ENCODE peak calls at places on chromosomes 1 and 21, in four cellular contexts. One of them, this sample, is unnamed.

GRCh38 chr1:209926045-209926444 is 12.0 kb upstream of the SYT14 start:
- DNase-seq in fibroblast of pulmonary artery: peak
- DNase-seq in progenitor cell of endocrine pancreas: no peak
- DNase-seq in CD8-positive, alpha-beta T cell: no peak
- DNase-seq in this sample: no peak

GRCh38 chr1:58773406-58773840 is 10.4 kb downstream of the JUN start:
- DNase-seq in fibroblast of pulmonary artery: peak
- DNase-seq in progenitor cell of endocrine pancreas: no peak
- DNase-seq in CD8-positive, alpha-beta T cell: no peak
- DNase-seq in this sample: no peak

GRCh38 chr1:119327436-119328155 is 41.0 kb upstream of the HAO2 start:
- DNase-seq in fibroblast of pulmonary artery: peak
- DNase-seq in progenitor cell of endocrine pancreas: peak
- DNase-seq in CD8-positive, alpha-beta T cell: peak
- DNase-seq in this sample: no peak

GRCh38 chr1:195686764-195687163 is 921.5 kb downstream of the KCNT2 start:
- DNase-seq in fibroblast of pulmonary artery: no peak
- DNase-seq in progenitor cell of endocrine pancreas: no peak
- DNase-seq in CD8-positive, alpha-beta T cell: no peak
- DNase-seq in this sample: no peak

GRCh38 chr1:165501975-165502358 is 41.8 kb upstream of the LRRC52 start:
- DNase-seq in fibroblast of pulmonary artery: no peak
- DNase-seq in progenitor cell of endocrine pancreas: no peak
- DNase-seq in CD8-positive, alpha-beta T cell: no peak
- DNase-seq in this sample: no peak

GRCh38 chr1:159800177-159800935 is 1.8 kb upstream of the FCRL6 start:
- DNase-seq in fibroblast of pulmonary artery: no peak
- DNase-seq in progenitor cell of endocrine pancreas: no peak
- DNase-seq in CD8-positive, alpha-beta T cell: peak
- DNase-seq in this sample: peak

GRCh38 chr1:52899445-52899894 is 22.1 kb downstream of the ECHDC2 start:
- DNase-seq in fibroblast of pulmonary artery: no peak
- DNase-seq in progenitor cell of endocrine pancreas: no peak
- DNase-seq in CD8-positive, alpha-beta T cell: no peak
- DNase-seq in this sample: no peak

GRCh38 chr1:203461717-203462116 is 13.9 kb upstream of the PRELP start:
- DNase-seq in fibroblast of pulmonary artery: no peak
- DNase-seq in progenitor cell of endocrine pancreas: no peak
- DNase-seq in CD8-positive, alpha-beta T cell: no peak
- DNase-seq in this sample: no peak

GRCh38 chr1:192506741-192507155 is 68.8 kb upstream of the RGS1 start:
- DNase-seq in fibroblast of pulmonary artery: peak
- DNase-seq in progenitor cell of endocrine pancreas: no peak
- DNase-seq in CD8-positive, alpha-beta T cell: no peak
- DNase-seq in this sample: no peak

GRCh38 chr21:25956993-25957714 is 213.4 kb downstream of the APP start:
- DNase-seq in fibroblast of pulmonary artery: peak
- DNase-seq in progenitor cell of endocrine pancreas: no peak
- DNase-seq in CD8-positive, alpha-beta T cell: no peak
- DNase-seq in this sample: no peak

GRCh38 chr1:20538227-20538626 is 14.1 kb upstream of the FAM43B start:
- DNase-seq in fibroblast of pulmonary artery: no peak
- DNase-seq in progenitor cell of endocrine pancreas: no peak
- DNase-seq in CD8-positive, alpha-beta T cell: no peak
- DNase-seq in this sample: no peak

GRCh38 chr1:194570449-194570848 is 1384.0 kb upstream of the B3GALT2 start:
- DNase-seq in fibroblast of pulmonary artery: peak
- DNase-seq in progenitor cell of endocrine pancreas: no peak
- DNase-seq in CD8-positive, alpha-beta T cell: no peak
- DNase-seq in this sample: no peak

GRCh38 chr21:37047079-37047478 is 25.8 kb downstream of the PIGP start:
- DNase-seq in fibroblast of pulmonary artery: no peak
- DNase-seq in progenitor cell of endocrine pancreas: no peak
- DNase-seq in CD8-positive, alpha-beta T cell: no peak
- DNase-seq in this sample: no peak

GRCh38 chr1:10457910-10458309 is 8.1 kb downstream of the CORT start:
- DNase-seq in fibroblast of pulmonary artery: no peak
- DNase-seq in progenitor cell of endocrine pancreas: no peak
- DNase-seq in CD8-positive, alpha-beta T cell: no peak
- DNase-seq in this sample: no peak

GRCh38 chr1:167161242-167161641 is 59.4 kb upstream of the POU2F1 start:
- DNase-seq in fibroblast of pulmonary artery: no peak
- DNase-seq in progenitor cell of endocrine pancreas: no peak
- DNase-seq in CD8-positive, alpha-beta T cell: no peak
- DNase-seq in this sample: no peak

GRCh38 chr1:245715291-245715701 is 560.5 kb downstream of the KIF26B start:
- DNase-seq in fibroblast of pulmonary artery: peak
- DNase-seq in progenitor cell of endocrine pancreas: no peak
- DNase-seq in CD8-positive, alpha-beta T cell: no peak
- DNase-seq in this sample: no peak

GRCh38 chr1:19635646-19636045 is 8.5 kb upstream of the NBL1 start:
- DNase-seq in fibroblast of pulmonary artery: peak
- DNase-seq in progenitor cell of endocrine pancreas: no peak
- DNase-seq in CD8-positive, alpha-beta T cell: no peak
- DNase-seq in this sample: no peak

GRCh38 chr21:26116456-26117011 is 54.0 kb downstream of the APP start:
- DNase-seq in fibroblast of pulmonary artery: peak
- DNase-seq in progenitor cell of endocrine pancreas: no peak
- DNase-seq in CD8-positive, alpha-beta T cell: no peak
- DNase-seq in this sample: no peak

GRCh38 chr21:25464275-25464674 is 143.0 kb downstream of the MRPL39 start:
- DNase-seq in fibroblast of pulmonary artery: no peak
- DNase-seq in progenitor cell of endocrine pancreas: no peak
- DNase-seq in CD8-positive, alpha-beta T cell: no peak
- DNase-seq in this sample: no peak

GRCh38 chr1:31584869-31585735 is 8.8 kb downstream of the TINAGL1 start:
- DNase-seq in fibroblast of pulmonary artery: no peak
- DNase-seq in progenitor cell of endocrine pancreas: no peak
- DNase-seq in CD8-positive, alpha-beta T cell: no peak
- DNase-seq in this sample: peak

GRCh38 chr1:85091647-85092295 is 43.5 kb upstream of the MCOLN3 start:
- DNase-seq in fibroblast of pulmonary artery: no peak
- DNase-seq in progenitor cell of endocrine pancreas: no peak
- DNase-seq in CD8-positive, alpha-beta T cell: no peak
- DNase-seq in this sample: no peak

GRCh38 chr1:63813829-63814277 is 40.0 kb downstream of the ROR1 start:
- DNase-seq in fibroblast of pulmonary artery: peak
- DNase-seq in progenitor cell of endocrine pancreas: no peak
- DNase-seq in CD8-positive, alpha-beta T cell: no peak
- DNase-seq in this sample: no peak

GRCh38 chr1:83998205-83998598 is 730 bp downstream of the TTLL7 start:
- DNase-seq in fibroblast of pulmonary artery: peak
- DNase-seq in progenitor cell of endocrine pancreas: no peak
- DNase-seq in CD8-positive, alpha-beta T cell: no peak
- DNase-seq in this sample: no peak

GRCh38 chr1:207964195-207964966 is 53.5 kb upstream of the CD34 start:
- DNase-seq in fibroblast of pulmonary artery: peak
- DNase-seq in progenitor cell of endocrine pancreas: no peak
- DNase-seq in CD8-positive, alpha-beta T cell: no peak
- DNase-seq in this sample: no peak

GRCh38 chr1:84771895-84772294 is 81.6 kb upstream of the SSX2IP start:
- DNase-seq in fibroblast of pulmonary artery: no peak
- DNase-seq in progenitor cell of endocrine pancreas: no peak
- DNase-seq in CD8-positive, alpha-beta T cell: no peak
- DNase-seq in this sample: no peak

GRCh38 chr1:27669876-27670275 is 2.1 kb downstream of the IFI6 start:
- DNase-seq in fibroblast of pulmonary artery: no peak
- DNase-seq in progenitor cell of endocrine pancreas: no peak
- DNase-seq in CD8-positive, alpha-beta T cell: no peak
- DNase-seq in this sample: no peak

GRCh38 chr1:83717785-83718184 is 281.1 kb downstream of the TTLL7 start:
- DNase-seq in fibroblast of pulmonary artery: no peak
- DNase-seq in progenitor cell of endocrine pancreas: no peak
- DNase-seq in CD8-positive, alpha-beta T cell: no peak
- DNase-seq in this sample: no peak

GRCh38 chr1:3348196-3348865 is 106.1 kb upstream of the ARHGEF16 start:
- DNase-seq in fibroblast of pulmonary artery: no peak
- DNase-seq in progenitor cell of endocrine pancreas: no peak
- DNase-seq in CD8-positive, alpha-beta T cell: no peak
- DNase-seq in this sample: no peak

GRCh38 chr1:206770531-206771352 is at the start of gene IL19:
- DNase-seq in fibroblast of pulmonary artery: peak
- DNase-seq in progenitor cell of endocrine pancreas: no peak
- DNase-seq in CD8-positive, alpha-beta T cell: peak
- DNase-seq in this sample: no peak

GRCh38 chr1:197180252-197180878 is 33.9 kb upstream of the ASPM start:
- DNase-seq in fibroblast of pulmonary artery: peak
- DNase-seq in progenitor cell of endocrine pancreas: no peak
- DNase-seq in CD8-positive, alpha-beta T cell: no peak
- DNase-seq in this sample: no peak

DNA sequence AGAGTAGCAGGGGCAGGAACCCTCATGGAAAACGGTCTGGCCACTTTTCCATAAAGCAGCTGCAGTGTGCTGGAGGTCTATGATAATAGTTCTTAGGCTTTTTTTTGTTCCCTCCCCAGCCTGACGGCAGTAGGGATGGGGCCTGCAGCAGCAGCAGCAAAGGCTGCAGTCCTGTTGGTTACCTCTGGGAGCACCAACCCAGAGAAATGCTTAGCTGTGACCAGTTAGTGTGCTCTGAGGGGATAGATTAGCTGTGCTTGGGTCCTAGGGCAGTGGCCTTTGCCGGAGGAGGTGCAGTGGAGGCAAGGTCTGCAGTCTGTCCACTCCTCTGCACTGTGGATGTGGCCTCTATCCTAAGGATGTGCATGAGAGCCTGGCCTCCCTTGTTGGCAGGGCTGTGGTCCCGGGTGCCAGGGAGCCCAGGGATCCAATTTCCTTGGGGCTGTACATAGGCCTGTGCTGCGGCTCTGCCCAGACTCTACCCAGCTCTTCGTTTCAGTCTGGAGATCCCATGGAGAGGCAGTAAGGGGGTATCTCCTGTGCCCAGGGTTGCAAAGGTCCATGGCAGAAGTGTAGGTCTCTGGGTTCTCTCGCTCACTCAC is 322.7 kb downstream of the PTBP2 start:
- DNase-seq in fibroblast of pulmonary artery: no peak
- DNase-seq in progenitor cell of endocrine pancreas: no peak
- DNase-seq in CD8-positive, alpha-beta T cell: no peak
- DNase-seq in this sample: no peak
- TF ChIP-seq CTCF in fibroblast of pulmonary artery: no peak
- TF ChIP-seq CTCF in progenitor cell of endocrine pancreas: no peak
- TF ChIP-seq CTCF in CD8-positive, alpha-beta T cell: no peak
- TF ChIP-seq CTCF in this sample: no peak

GRCh38 chr1:184482113-184482512 is 95.3 kb downstream of the C1orf21 start:
- DNase-seq in fibroblast of pulmonary artery: no peak
- DNase-seq in progenitor cell of endocrine pancreas: no peak
- DNase-seq in CD8-positive, alpha-beta T cell: no peak
- DNase-seq in this sample: no peak

GRCh38 chr1:184479435-184480202 is 92.8 kb downstream of the C1orf21 start:
- DNase-seq in fibroblast of pulmonary artery: no peak
- DNase-seq in progenitor cell of endocrine pancreas: no peak
- DNase-seq in CD8-positive, alpha-beta T cell: no peak
- DNase-seq in this sample: no peak

GRCh38 chr1:184485731-184486723 is 99.2 kb downstream of the C1orf21 start:
- DNase-seq in fibroblast of pulmonary artery: no peak
- DNase-seq in progenitor cell of endocrine pancreas: no peak
- DNase-seq in CD8-positive, alpha-beta T cell: no peak
- DNase-seq in this sample: no peak

GRCh38 chr1:184480711-184481110 is 93.9 kb downstream of the C1orf21 start:
- DNase-seq in fibroblast of pulmonary artery: no peak
- DNase-seq in progenitor cell of endocrine pancreas: no peak
- DNase-seq in CD8-positive, alpha-beta T cell: no peak
- DNase-seq in this sample: no peak

DNA sequence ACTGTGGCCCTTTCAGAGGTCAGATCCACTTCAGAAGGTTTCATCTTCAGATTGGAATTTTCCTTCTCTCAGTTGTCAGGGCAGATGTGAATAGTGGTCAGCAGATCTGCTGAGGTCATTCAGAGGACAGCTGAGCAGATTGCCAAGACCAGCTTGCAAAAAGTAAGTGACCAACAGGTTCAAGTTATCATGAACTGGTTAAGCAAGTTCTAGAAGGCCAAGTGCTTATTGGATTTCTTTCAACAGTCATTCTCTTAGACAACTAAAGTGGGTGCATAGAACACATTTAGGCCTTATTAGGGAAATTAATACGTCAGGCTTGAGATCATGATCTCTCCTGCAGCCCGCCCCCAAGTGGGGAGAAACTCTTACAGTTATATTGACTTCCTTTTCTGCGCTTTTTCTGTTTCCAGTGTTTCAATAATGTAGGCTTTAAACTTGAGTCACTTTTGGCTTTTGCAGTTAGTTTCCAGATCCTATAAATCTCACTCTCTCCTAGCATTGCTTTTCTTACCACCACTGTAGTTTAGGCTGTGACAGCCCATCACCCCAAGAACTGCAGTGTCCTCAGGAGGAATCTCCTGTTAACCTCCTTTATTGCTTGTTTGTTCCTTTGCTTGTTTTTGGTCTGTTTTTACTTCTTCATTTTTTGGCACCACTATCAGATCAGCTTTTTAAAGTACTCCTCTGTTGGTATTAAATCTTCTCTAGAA is 96.4 kb downstream of the C1orf21 start:
- DNase-seq in fibroblast of pulmonary artery: peak
- DNase-seq in progenitor cell of endocrine pancreas: no peak
- DNase-seq in CD8-positive, alpha-beta T cell: no peak
- DNase-seq in this sample: no peak
- TF ChIP-seq CTCF in fibroblast of pulmonary artery: peak
- TF ChIP-seq CTCF in progenitor cell of endocrine pancreas: no peak
- TF ChIP-seq CTCF in CD8-positive, alpha-beta T cell: no peak
- TF ChIP-seq CTCF in this sample: no peak

GRCh38 chr1:22637952-22638445 is 1.6 kb downstream of the C1QA start:
- DNase-seq in fibroblast of pulmonary artery: no peak
- DNase-seq in progenitor cell of endocrine pancreas: no peak
- DNase-seq in CD8-positive, alpha-beta T cell: no peak
- DNase-seq in this sample: no peak

GRCh38 chr1:22636927-22637326 is 499 bp downstream of the C1QA start:
- DNase-seq in fibroblast of pulmonary artery: no peak
- DNase-seq in progenitor cell of endocrine pancreas: no peak
- DNase-seq in CD8-positive, alpha-beta T cell: no peak
- DNase-seq in this sample: no peak

GRCh38 chr1:22638476-22639234 is 2.2 kb downstream of the C1QA start:
- DNase-seq in fibroblast of pulmonary artery: no peak
- DNase-seq in progenitor cell of endocrine pancreas: no peak
- DNase-seq in CD8-positive, alpha-beta T cell: no peak
- DNase-seq in this sample: no peak

GRCh38 chr1:22641247-22641646 is 2.2 kb upstream of the C1QC start:
- DNase-seq in fibroblast of pulmonary artery: no peak
- DNase-seq in progenitor cell of endocrine pancreas: no peak
- DNase-seq in CD8-positive, alpha-beta T cell: no peak
- DNase-seq in this sample: no peak

DNA sequence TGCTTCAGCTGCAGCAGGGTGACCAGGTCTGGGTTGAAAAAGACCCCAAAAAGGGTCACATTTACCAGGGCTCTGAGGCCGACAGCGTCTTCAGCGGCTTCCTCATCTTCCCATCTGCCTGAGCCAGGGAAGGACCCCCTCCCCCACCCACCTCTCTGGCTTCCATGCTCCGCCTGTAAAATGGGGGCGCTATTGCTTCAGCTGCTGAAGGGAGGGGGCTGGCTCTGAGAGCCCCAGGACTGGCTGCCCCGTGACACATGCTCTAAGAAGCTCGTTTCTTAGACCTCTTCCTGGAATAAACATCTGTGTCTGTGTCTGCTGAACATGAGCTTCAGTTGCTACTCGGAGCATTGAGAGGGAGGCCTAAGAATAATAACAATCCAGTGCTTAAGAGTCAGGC is 2.9 kb downstream of the C1QA start:
- DNase-seq in fibroblast of pulmonary artery: peak
- DNase-seq in progenitor cell of endocrine pancreas: no peak
- DNase-seq in CD8-positive, alpha-beta T cell: no peak
- DNase-seq in this sample: no peak
- TF ChIP-seq CTCF in fibroblast of pulmonary artery: no peak
- TF ChIP-seq CTCF in progenitor cell of endocrine pancreas: no peak
- TF ChIP-seq CTCF in CD8-positive, alpha-beta T cell: no peak
- TF ChIP-seq CTCF in this sample: no peak

GRCh38 chr1:16012590-16013219 is 5.1 kb downstream of the HSPB7 start:
- DNase-seq in fibroblast of pulmonary artery: peak
- DNase-seq in progenitor cell of endocrine pancreas: peak
- DNase-seq in CD8-positive, alpha-beta T cell: no peak
- DNase-seq in this sample: peak
- TF ChIP-seq CTCF in fibroblast of pulmonary artery: no peak
- TF ChIP-seq CTCF in progenitor cell of endocrine pancreas: no peak
- TF ChIP-seq CTCF in CD8-positive, alpha-beta T cell: no peak
- TF ChIP-seq CTCF in this sample: no peak